ENCODE peak calls at places on chromosome 20, in eight cellular contexts. N is cardiac muscle cell; H is stimulated activated CD4-positive, alpha-beta T cell treated with anti-CD3 and anti-CD28 coated beads, Interleukin-1b, Interleukin-23, amount 100 ng/mL, for 1 hour; J is substantia nigra; F is nephron progenitor cell; W is activated CD8-positive, alpha-beta T cell treated with anti-CD3 and anti-CD28 coated beads, Interleukin-2, amount 10 ng/mL, durations not matched to agents 7 days and 5 days; T is iPS DF 6.9; X is hypothalamus. D is an unnamed sample.

GRCh38 chr20:50314936-50315335 is 124.3 kb downstream of the CEBPB start:
- DNase-seq in N (no peak), H (no peak), J (no peak), F (no peak), W (no peak), T (no peak), X (no peak), D (no peak)

GRCh38 chr20:37207176-37207575 is 27.8 kb upstream of the MROH8 start:
- DNase-seq in N (no peak), H (no peak), J (no peak), F (no peak), W (no peak), T (no peak), X (no peak), D (no peak)

GRCh38 chr20:54361485-54361884 is 113.9 kb upstream of the DOK5 start:
- DNase-seq in N (no peak), H (no peak), J (no peak), F (no peak), W (no peak), T (no peak), X (no peak), D (no peak)

GRCh38 chr20:17614176-17614811 is 44.4 kb downstream of the DSTN start:
- DNase-seq in N (peak), H (no peak), J (no peak), F (no peak), W (no peak), T (no peak), X (no peak), D (no peak)

GRCh38 chr20:36541227-36542018 is at the start of gene MYL9:
- DNase-seq in N (peak), H (no peak), J (no peak), F (peak), W (no peak), T (no peak), X (no peak), D (peak)

GRCh38 chr20:53938739-53939138 is 131.7 kb downstream of the BCAS1 start:
- DNase-seq in N (no peak), H (no peak), J (no peak), F (no peak), W (no peak), T (no peak), X (no peak), D (no peak)

GRCh38 chr20:32490942-32491763 is 94.0 kb downstream of the NOL4L start:
- DNase-seq in N (no peak), H (no peak), J (no peak), F (no peak), W (no peak), T (no peak), X (no peak), D (no peak)

GRCh38 chr20:50759678-50760077 is 28.3 kb downstream of the PARD6B start:
- DNase-seq in N (no peak), H (no peak), J (no peak), F (no peak), W (no peak), T (no peak), X (no peak), D (no peak)

GRCh38 chr20:57580478-57581201 is 19.7 kb downstream of the PCK1 start:
- DNase-seq in N (no peak), H (no peak), J (no peak), F (no peak), W (no peak), T (no peak), X (no peak), D (no peak)

GRCh38 chr20:52783769-52784168 is 188.4 kb upstream of the TSHZ2 start:
- DNase-seq in N (peak), H (peak), J (no peak), F (peak), W (no peak), T (peak), X (no peak), D (no peak)

GRCh38 chr20:21808863-21809664 is 103.6 kb downstream of the PAX1 start:
- DNase-seq in N (no peak), H (peak), J (peak), F (peak), W (peak), T (peak), X (no peak), D (no peak)